ENCODE peak calls at places on chromosomes 16 and 17, in five cellular contexts. H, Z, L, K and D are unnamed samples.

GRCh38 chr17:30433514-30433913 is 43.7 kb upstream of the GOSR1 start:
- DNase-seq in K (peak), L (peak), H (peak), Z (no peak), D (peak)

GRCh38 chr17:53032861-53033271 is 789.9 kb upstream of the KIF2B start:
- DNase-seq in K (peak), H (peak), Z (peak), L (peak), D (peak)

GRCh38 chr17:27764589-27764988 is 35.7 kb downstream of the NOS2 start:
- DNase-seq in Z (no peak), K (no peak), H (no peak), L (no peak), D (no peak)

GRCh38 chr16:11698271-11698689 is 30.0 kb downstream of the SNN start:
- DNase-seq in H (no peak), L (peak), Z (no peak), K (no peak), D (peak)

GRCh38 chr17:82909322-82909904 is 69.6 kb upstream of the ZNF750 start:
- DNase-seq in H (no peak), K (no peak), Z (no peak), L (no peak), D (no peak)

GRCh38 chr16:50671644-50672260 is 9.4 kb downstream of the SNX20 start:
- DNase-seq in L (peak), K (peak), H (peak), Z (peak), D (no peak)

GRCh38 chr17:8375738-8376259 is 705 bp downstream of the KRABD2 start:
- DNase-seq in Z (no peak), K (no peak), L (no peak), H (no peak), D (peak)

GRCh38 chr16:49458656-49459445 is 85.2 kb downstream of the C16orf78 start:
- DNase-seq in Z (no peak), K (no peak), H (no peak), L (no peak), D (no peak)

GRCh38 chr16:4094138-4094773 is 22.0 kb downstream of the ADCY9 start:
- DNase-seq in Z (no peak), H (no peak), K (no peak), L (no peak), D (no peak)

GRCh38 chr17:20009302-20010098 is at the start of gene SPECC1:
- DNase-seq in Z (peak), H (peak), K (peak), L (peak), D (no peak)

GRCh38 chr16:22641030-22641671 is 130.5 kb downstream of the NPIPB5 start:
- DNase-seq in L (peak), Z (peak), H (peak), K (peak), D (peak)

GRCh38 chr17:31366088-31366487 is 25.4 kb upstream of the RAB11FIP4 start:
- DNase-seq in Z (no peak), K (no peak), H (no peak), L (no peak), D (no peak)

GRCh38 chr17:17663160-17664072 is 17.8 kb upstream of the RAI1 start:
- DNase-seq in K (peak), L (peak), Z (peak), H (peak), D (peak)

GRCh38 chr17:14737984-14738651 is 437.2 kb downstream of the HS3ST3B1 start:
- DNase-seq in Z (no peak), K (no peak), L (peak), H (peak), D (peak)

GRCh38 chr16:15607700-15608396 is 35.1 kb downstream of the MARF1 start:
- DNase-seq in K (no peak), H (peak), L (no peak), Z (no peak), D (peak)

GRCh38 chr17:30824002-30824355 is 513 bp downstream of the CRLF3 start:
- DNase-seq in H (no peak), Z (no peak), L (no peak), K (no peak), D (peak)

GRCh38 chr17:81347437-81347836 is 47.8 kb upstream of the BAHCC1 start:
- DNase-seq in H (no peak), K (no peak), Z (no peak), L (no peak), D (no peak)

GRCh38 chr16:58198022-58198683 is at the start of gene CSNK2A2:
- DNase-seq in K (no peak), Z (peak), L (peak), H (peak), D (peak)

GRCh38 chr16:952321-952720 is 18.5 kb downstream of the LMF1 start:
- DNase-seq in H (no peak), Z (no peak), L (no peak), K (no peak), D (no peak)

GRCh38 chr17:74565116-74565515 is 2.2 kb downstream of the CD300H start:
- DNase-seq in Z (no peak), L (peak), K (no peak), H (no peak), D (no peak)

GRCh38 chr17:73362697-73363096 is 50.9 kb upstream of the CDC42EP4 start:
- DNase-seq in Z (peak), L (no peak), K (no peak), H (no peak), D (no peak)

GRCh38 chr16:85334718-85335583 is 222.7 kb upstream of the CIBAR2 start:
- DNase-seq in H (no peak), K (peak), Z (no peak), L (peak), D (no peak)

GRCh38 chr16:11563493-11564040 is 23.2 kb downstream of the LITAF start:
- DNase-seq in K (no peak), Z (no peak), H (no peak), L (no peak), D (no peak)

GRCh38 chr16:35011-35775 is 18.2 kb downstream of the POLR3K start:
- DNase-seq in H (no peak), K (no peak), L (no peak), Z (no peak), D (no peak)

GRCh38 chr17:77735051-77735340 is 223.5 kb upstream of the TNRC6C start:
- DNase-seq in K (no peak), H (no peak), Z (peak), L (no peak), D (no peak)

GRCh38 chr16:10967981-10968380 is 23.6 kb downstream of the CLEC16A start:
- DNase-seq in K (no peak), L (no peak), Z (no peak), H (no peak), D (no peak)

GRCh38 chr17:49299996-49300395 is 62.1 kb downstream of the ZNF652 start:
- DNase-seq in H (no peak), Z (no peak), K (no peak), L (no peak), D (no peak)

GRCh38 chr16:5058476-5058875 is 7.3 kb downstream of the C16orf89 start:
- DNase-seq in Z (peak), L (no peak), K (peak), H (no peak), D (peak)

GRCh38 chr16:4114257-4115208 is 1.7 kb downstream of the ADCY9 start:
- DNase-seq in H (no peak), L (no peak), K (no peak), Z (peak), D (peak)

GRCh38 chr16:31333686-31334649 is 21.0 kb upstream of the ITGAX start:
- DNase-seq in Z (no peak), K (no peak), L (peak), H (peak), D (peak)

GRCh38 chr16:69309316-69309715 is 1.8 kb upstream of the VPS4A start:
- DNase-seq in Z (no peak), H (no peak), L (no peak), K (peak), D (peak)

GRCh38 chr17:38577645-38578173 is 28.0 kb downstream of the SRCIN1 start:
- DNase-seq in H (no peak), K (no peak), Z (no peak), L (no peak), D (no peak)

GRCh38 chr17:38577244-38577643 is 28.5 kb downstream of the SRCIN1 start:
- DNase-seq in Z (no peak), L (no peak), K (no peak), H (no peak), D (no peak)

GRCh38 chr17:38578641-38579480 is 26.9 kb downstream of the SRCIN1 start:
- DNase-seq in H (no peak), Z (no peak), K (no peak), L (no peak), D (no peak)

GRCh38 chr17:38579934-38580333 is 25.8 kb downstream of the SRCIN1 start:
- DNase-seq in K (no peak), Z (peak), L (peak), H (no peak), D (peak)

DNA sequence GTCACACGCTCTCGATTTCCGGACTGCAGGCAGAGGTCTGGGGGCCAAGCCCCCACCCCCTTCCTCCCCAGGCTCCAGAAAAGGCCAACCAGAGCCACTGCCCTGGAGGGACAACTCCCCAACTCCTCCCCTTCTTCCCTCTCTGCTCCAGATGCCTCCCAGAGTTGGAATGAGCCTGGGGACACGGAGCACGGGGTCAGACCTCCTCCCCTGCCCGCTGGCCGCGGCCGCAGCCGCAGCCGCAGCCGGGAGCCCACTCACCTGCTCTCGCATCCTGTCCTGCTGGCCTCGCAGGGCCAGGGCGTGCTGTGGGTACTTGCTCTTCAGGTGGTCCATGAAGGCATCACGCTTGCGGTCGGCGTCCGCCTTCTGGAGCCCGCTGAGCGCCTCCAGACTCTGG is 27.5 kb downstream of the SRCIN1 start:
- DNase-seq in L (no peak), Z (no peak), K (no peak), H (no peak), D (no peak)
- TF ChIP-seq EZH2 in L (no peak), Z (no peak), K (peak), H (peak), D (no peak)

DNA sequence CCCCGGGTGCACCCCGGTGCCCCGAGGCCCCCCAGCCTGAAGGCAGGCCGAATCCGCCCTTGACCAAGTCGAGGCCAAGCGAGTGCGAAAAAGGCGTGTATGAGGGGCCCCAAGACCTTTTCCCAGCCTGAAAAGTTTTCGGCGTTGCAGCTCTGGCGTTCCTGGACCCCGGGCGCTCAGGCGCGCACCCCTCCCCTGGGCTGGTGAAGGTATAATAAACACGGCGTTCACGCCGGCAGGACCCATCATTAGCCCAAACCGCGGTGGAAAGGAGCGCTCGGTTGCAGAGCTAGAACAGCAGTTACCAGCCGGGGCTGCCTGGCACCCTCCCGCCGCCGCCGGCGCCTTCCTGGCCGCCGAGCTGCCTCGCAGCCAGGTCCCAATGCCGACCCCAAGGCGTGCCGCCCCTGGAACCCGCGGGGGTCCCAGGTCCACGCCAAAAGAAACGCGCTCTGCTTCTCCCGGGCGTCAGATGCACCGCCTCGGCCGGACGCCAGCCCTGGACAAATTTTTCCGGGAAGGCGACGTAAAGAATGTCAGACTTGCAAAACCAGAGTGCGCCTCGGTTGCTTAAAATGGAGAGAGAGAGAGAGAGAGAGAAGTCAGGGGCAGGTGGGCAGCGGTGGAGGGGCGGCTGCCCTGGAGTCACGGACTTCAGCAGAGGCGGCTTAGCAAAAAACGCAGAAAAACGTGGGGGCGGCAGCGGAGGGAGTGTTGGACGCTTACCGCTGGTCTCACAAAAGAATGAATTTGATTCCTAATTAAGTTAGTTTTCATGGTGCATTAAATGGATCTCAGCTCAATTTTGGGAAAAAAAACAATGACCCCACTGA is 11.4 kb upstream of the FOXF1 start:
- DNase-seq in K (no peak), Z (no peak), L (no peak), H (peak), D (no peak)
- TF ChIP-seq EZH2 in K (peak), Z (peak), L (no peak), H (no peak), D (peak)

GRCh38 chr17:79800325-79801155 is 3.7 kb upstream of the CBX8 start:
- DNase-seq in Z (peak), L (peak), H (peak), K (no peak), D (peak)

GRCh38 chr17:79801156-79802038 is 4.5 kb upstream of the CBX8 start:
- DNase-seq in L (peak), Z (no peak), K (no peak), H (no peak), D (peak)

GRCh38 chr17:79799174-79799537 is 2.3 kb upstream of the CBX8 start:
- DNase-seq in K (no peak), L (no peak), Z (no peak), H (no peak), D (no peak)

GRCh38 chr17:79798296-79799173 is 1.7 kb upstream of the CBX8 start:
- DNase-seq in L (no peak), Z (peak), H (no peak), K (no peak), D (peak)

GRCh38 chr17:79799538-79800324 is 2.9 kb upstream of the CBX8 start:
- DNase-seq in L (no peak), Z (peak), H (no peak), K (no peak), D (peak)
- TF ChIP-seq EZH2 in L (peak), Z (no peak), H (peak), K (peak), D (peak)

GRCh38 chr17:36721560-36722120 is 120.3 kb downstream of the MRM1 start:
- DNase-seq in Z (no peak), H (no peak), L (no peak), K (peak), D (peak)

GRCh38 chr17:36722121-36722902 is 120.9 kb downstream of the MRM1 start:
- DNase-seq in Z (peak), L (peak), K (peak), H (peak), D (peak)

GRCh38 chr17:36717088-36717487 is 115.7 kb downstream of the MRM1 start:
- DNase-seq in L (no peak), H (no peak), Z (no peak), K (no peak), D (no peak)

GRCh38 chr17:36722903-36723263 is 121.5 kb downstream of the MRM1 start:
- DNase-seq in Z (no peak), H (no peak), L (no peak), K (no peak), D (no peak)

GRCh38 chr17:36720131-36720530 is 118.7 kb downstream of the MRM1 start:
- DNase-seq in Z (no peak), L (no peak), H (no peak), K (no peak), D (no peak)
- TF ChIP-seq EZH2 in Z (no peak), L (no peak), H (no peak), K (no peak), D (no peak)

GRCh38 chr16:2237552-2238395 is 1.5 kb downstream of the DNASE1L2 start:
- DNase-seq in Z (peak), L (no peak), K (no peak), H (no peak), D (no peak)
- TF ChIP-seq EZH2 in Z (peak), L (no peak), K (peak), H (no peak), D (no peak)

GRCh38 chr17:12549499-12549901 is 116.2 kb upstream of the MYOCD start:
- DNase-seq in Z (no peak), K (no peak), L (no peak), H (no peak), D (no peak)
- TF ChIP-seq EZH2 in Z (no peak), K (no peak), L (no peak), H (no peak), D (no peak)

DNA sequence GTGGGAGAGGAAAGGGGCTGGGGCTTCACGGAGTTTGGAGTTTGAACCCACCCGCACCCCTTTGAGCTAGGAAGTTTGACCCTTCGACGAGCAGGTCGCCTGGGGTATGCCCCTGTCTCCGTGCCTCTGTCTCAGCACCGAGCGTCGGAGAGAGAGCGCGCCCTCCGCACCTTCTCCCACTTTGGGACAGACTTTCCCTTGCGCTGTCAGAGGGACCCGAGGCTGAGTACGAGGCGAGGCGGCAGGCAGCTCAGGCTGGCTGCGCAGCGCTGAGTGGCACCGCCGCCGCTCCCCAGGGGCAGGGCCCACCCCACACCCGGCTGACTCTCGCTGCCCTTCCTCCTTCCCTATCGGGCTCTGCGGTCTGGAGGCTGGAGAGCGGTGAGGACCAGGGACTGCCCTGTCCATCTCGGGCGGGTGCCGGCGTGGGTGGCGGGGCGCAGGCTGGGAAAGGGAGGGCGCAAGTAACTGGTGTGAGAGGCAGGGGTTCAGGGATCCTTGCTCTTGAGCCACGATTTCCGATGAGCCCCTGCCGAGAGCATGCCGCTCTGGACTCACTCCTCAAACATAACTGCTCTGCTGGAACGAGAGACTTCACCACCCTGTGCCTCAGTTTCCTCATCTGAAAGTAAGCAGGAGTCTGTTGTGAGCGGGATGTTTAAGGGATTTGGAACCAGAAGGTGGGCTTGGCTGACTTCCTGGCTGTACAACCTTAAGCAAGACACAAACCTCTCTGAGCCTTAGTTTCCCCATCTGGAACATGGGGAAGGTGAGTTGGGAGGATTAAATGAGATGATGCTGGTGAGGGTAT is 981 bp downstream of the BEAN1 start:
- DNase-seq in L (no peak), H (no peak), K (no peak), Z (peak), D (peak)
- TF ChIP-seq EZH2 in L (no peak), H (peak), K (peak), Z (peak), D (peak)